ENCODE peak calls at places on chromosomes 12 and 14, in five cellular contexts. One of them, this sample, is unnamed.

GRCh38 chr12:26224657-26225056 is 29.3 kb downstream of the SSPN start:
- DNase-seq in pancreas: no peak
- DNase-seq in AG04450: no peak
- DNase-seq in IMR-90: no peak
- DNase-seq in ovary: no peak
- DNase-seq in this sample: no peak

GRCh38 chr14:91324606-91324950 is 80.1 kb upstream of the GPR68 start:
- DNase-seq in pancreas: no peak
- DNase-seq in AG04450: no peak
- DNase-seq in IMR-90: no peak
- DNase-seq in ovary: no peak
- DNase-seq in this sample: no peak

GRCh38 chr12:89783321-89784060 is 74.9 kb upstream of the ATP2B1 start:
- DNase-seq in pancreas: no peak
- DNase-seq in AG04450: no peak
- DNase-seq in IMR-90: peak
- DNase-seq in ovary: no peak
- DNase-seq in this sample: no peak

GRCh38 chr14:20418501-20418909 is 5.2 kb upstream of the TEP1 start:
- DNase-seq in pancreas: no peak
- DNase-seq in AG04450: no peak
- DNase-seq in IMR-90: no peak
- DNase-seq in ovary: no peak
- DNase-seq in this sample: peak

GRCh38 chr12:581321-581720 is 81.9 kb downstream of the NINJ2 start:
- DNase-seq in pancreas: no peak
- DNase-seq in AG04450: no peak
- DNase-seq in IMR-90: no peak
- DNase-seq in ovary: no peak
- DNase-seq in this sample: no peak

GRCh38 chr14:21476526-21476924 is 234 bp downstream of the RAB2B start:
- DNase-seq in pancreas: peak
- DNase-seq in AG04450: no peak
- DNase-seq in IMR-90: no peak
- DNase-seq in ovary: peak
- DNase-seq in this sample: peak

GRCh38 chr14:48805315-48805714 is 780.9 kb downstream of the RPS29 start:
- DNase-seq in pancreas: no peak
- DNase-seq in AG04450: no peak
- DNase-seq in IMR-90: no peak
- DNase-seq in ovary: no peak
- DNase-seq in this sample: no peak

GRCh38 chr12:104137175-104137901 is 672 bp downstream of the NFYB start:
- DNase-seq in pancreas: peak
- DNase-seq in AG04450: peak
- DNase-seq in IMR-90: peak
- DNase-seq in ovary: peak
- DNase-seq in this sample: peak

GRCh38 chr12:4118601-4119156 is 154.9 kb upstream of the CCND2 start:
- DNase-seq in pancreas: no peak
- DNase-seq in AG04450: no peak
- DNase-seq in IMR-90: no peak
- DNase-seq in ovary: no peak
- DNase-seq in this sample: no peak

GRCh38 chr14:68283378-68284123 is 464.0 kb downstream of the RAD51B start:
- DNase-seq in pancreas: no peak
- DNase-seq in AG04450: no peak
- DNase-seq in IMR-90: no peak
- DNase-seq in ovary: no peak
- DNase-seq in this sample: no peak

GRCh38 chr12:114743289-114743688 is 59.3 kb upstream of the TBX3 start:
- DNase-seq in pancreas: no peak
- DNase-seq in AG04450: no peak
- DNase-seq in IMR-90: no peak
- DNase-seq in ovary: no peak
- DNase-seq in this sample: no peak

GRCh38 chr12:55666508-55666907 is 29.8 kb downstream of the OR10P1 start:
- DNase-seq in pancreas: no peak
- DNase-seq in AG04450: no peak
- DNase-seq in IMR-90: no peak
- DNase-seq in ovary: no peak
- DNase-seq in this sample: no peak

GRCh38 chr12:78229491-78230209 is 399.0 kb downstream of the NAV3 start:
- DNase-seq in pancreas: no peak
- DNase-seq in AG04450: no peak
- DNase-seq in IMR-90: peak
- DNase-seq in ovary: no peak
- DNase-seq in this sample: no peak

GRCh38 chr14:75494898-75495297 is 27.4 kb upstream of the BATF start:
- DNase-seq in pancreas: no peak
- DNase-seq in AG04450: no peak
- DNase-seq in IMR-90: no peak
- DNase-seq in ovary: no peak
- DNase-seq in this sample: no peak

GRCh38 chr12:27969901-27970390 is 2.6 kb downstream of the PTHLH start:
- DNase-seq in pancreas: peak
- DNase-seq in AG04450: no peak
- DNase-seq in IMR-90: peak
- DNase-seq in ovary: peak
- DNase-seq in this sample: peak

GRCh38 chr12:124740691-124741137 is 123.0 kb downstream of the SCARB1 start:
- DNase-seq in pancreas: no peak
- DNase-seq in AG04450: no peak
- DNase-seq in IMR-90: peak
- DNase-seq in ovary: no peak
- DNase-seq in this sample: peak

GRCh38 chr12:131930510-131930909 is 1.4 kb downstream of the PUS1 start:
- DNase-seq in pancreas: no peak
- DNase-seq in AG04450: no peak
- DNase-seq in IMR-90: no peak
- DNase-seq in ovary: no peak
- DNase-seq in this sample: no peak

GRCh38 chr12:75766263-75767160 is 255.1 kb upstream of the KRR1 start:
- DNase-seq in pancreas: no peak
- DNase-seq in AG04450: no peak
- DNase-seq in IMR-90: peak
- DNase-seq in ovary: no peak
- DNase-seq in this sample: no peak

GRCh38 chr12:958449-959123 is 9.1 kb upstream of the RAD52 start:
- DNase-seq in pancreas: no peak
- DNase-seq in AG04450: no peak
- DNase-seq in IMR-90: no peak
- DNase-seq in ovary: no peak
- DNase-seq in this sample: peak

GRCh38 chr12:84161296-84161695 is 751.3 kb downstream of the SLC6A15 start:
- DNase-seq in pancreas: no peak
- DNase-seq in AG04450: no peak
- DNase-seq in IMR-90: no peak
- DNase-seq in ovary: no peak
- DNase-seq in this sample: no peak

GRCh38 chr12:79662046-79662811 is 28.5 kb downstream of the PAWR start:
- DNase-seq in pancreas: no peak
- DNase-seq in AG04450: no peak
- DNase-seq in IMR-90: peak
- DNase-seq in ovary: no peak
- DNase-seq in this sample: no peak

GRCh38 chr14:29649170-29649569 is 278.5 kb downstream of the PRKD1 start:
- DNase-seq in pancreas: no peak
- DNase-seq in AG04450: no peak
- DNase-seq in IMR-90: no peak
- DNase-seq in ovary: no peak
- DNase-seq in this sample: no peak

GRCh38 chr12:22993639-22994038 is 368.7 kb downstream of the ETNK1 start:
- DNase-seq in pancreas: no peak
- DNase-seq in AG04450: no peak
- DNase-seq in IMR-90: no peak
- DNase-seq in ovary: no peak
- DNase-seq in this sample: no peak

GRCh38 chr12:73185403-73185802 is 913.2 kb downstream of the TRHDE start:
- DNase-seq in pancreas: no peak
- DNase-seq in AG04450: no peak
- DNase-seq in IMR-90: no peak
- DNase-seq in ovary: no peak
- DNase-seq in this sample: no peak

GRCh38 chr12:90280564-90281058 is 572.0 kb upstream of the ATP2B1 start:
- DNase-seq in pancreas: no peak
- DNase-seq in AG04450: no peak
- DNase-seq in IMR-90: no peak
- DNase-seq in ovary: no peak
- DNase-seq in this sample: no peak

GRCh38 chr12:50055831-50056628 is 1.4 kb upstream of the ASIC1 start:
- DNase-seq in pancreas: no peak
- DNase-seq in AG04450: no peak
- DNase-seq in IMR-90: peak
- DNase-seq in ovary: no peak
- DNase-seq in this sample: peak

GRCh38 chr12:109998241-109998903 is 858 bp upstream of the ANKRD13A start:
- DNase-seq in pancreas: no peak
- DNase-seq in AG04450: no peak
- DNase-seq in IMR-90: peak
- DNase-seq in ovary: no peak
- DNase-seq in this sample: no peak

GRCh38 chr12:43501705-43502104 is 50.3 kb downstream of the ADAMTS20 start:
- DNase-seq in pancreas: no peak
- DNase-seq in AG04450: peak
- DNase-seq in IMR-90: peak
- DNase-seq in ovary: no peak
- DNase-seq in this sample: no peak

GRCh38 chr14:67539116-67539515 is 6.0 kb downstream of the PLEKHH1 start:
- DNase-seq in pancreas: no peak
- DNase-seq in AG04450: no peak
- DNase-seq in IMR-90: no peak
- DNase-seq in ovary: no peak
- DNase-seq in this sample: no peak

GRCh38 chr14:83085141-83085540 is 1551.5 kb upstream of the SEL1L start:
- DNase-seq in pancreas: no peak
- DNase-seq in AG04450: no peak
- DNase-seq in IMR-90: peak
- DNase-seq in ovary: no peak
- DNase-seq in this sample: no peak

GRCh38 chr12:49288412-49288853 is 6.5 kb upstream of the PRPH start:
- DNase-seq in pancreas: no peak
- DNase-seq in AG04450: no peak
- DNase-seq in IMR-90: peak
- DNase-seq in ovary: no peak
- DNase-seq in this sample: peak

GRCh38 chr12:124939428-124940142 is 25.1 kb upstream of the UBC start:
- DNase-seq in pancreas: peak
- DNase-seq in AG04450: peak
- DNase-seq in IMR-90: peak
- DNase-seq in ovary: peak
- DNase-seq in this sample: peak

GRCh38 chr12:60148109-60148508 is 552.3 kb downstream of the SLC16A7 start:
- DNase-seq in pancreas: no peak
- DNase-seq in AG04450: peak
- DNase-seq in IMR-90: peak
- DNase-seq in ovary: no peak
- DNase-seq in this sample: no peak

GRCh38 chr14:54816450-54816849 is 86.2 kb downstream of the GCH1 start:
- DNase-seq in pancreas: no peak
- DNase-seq in AG04450: no peak
- DNase-seq in IMR-90: no peak
- DNase-seq in ovary: no peak
- DNase-seq in this sample: no peak

GRCh38 chr14:54815531-54815930 is 87.1 kb downstream of the GCH1 start:
- DNase-seq in pancreas: no peak
- DNase-seq in AG04450: no peak
- DNase-seq in IMR-90: no peak
- DNase-seq in ovary: no peak
- DNase-seq in this sample: no peak

GRCh38 chr14:54813081-54813480 is 89.5 kb downstream of the GCH1 start:
- DNase-seq in pancreas: no peak
- DNase-seq in AG04450: no peak
- DNase-seq in IMR-90: no peak
- DNase-seq in ovary: no peak
- DNase-seq in this sample: no peak

GRCh38 chr14:54814076-54814475 is 88.5 kb downstream of the GCH1 start:
- DNase-seq in pancreas: no peak
- DNase-seq in AG04450: no peak
- DNase-seq in IMR-90: no peak
- DNase-seq in ovary: no peak
- DNase-seq in this sample: no peak

GRCh38 chr14:54815016-54815415 is 87.6 kb downstream of the GCH1 start:
- DNase-seq in pancreas: peak
- DNase-seq in AG04450: no peak
- DNase-seq in IMR-90: peak
- DNase-seq in ovary: no peak
- DNase-seq in this sample: no peak
- H3K4me3 ChIP-seq in pancreas: no peak
- H3K4me3 ChIP-seq in AG04450: no peak
- H3K4me3 ChIP-seq in IMR-90: no peak
- H3K4me3 ChIP-seq in ovary: no peak
- H3K4me3 ChIP-seq in this sample: no peak

GRCh38 chr14:23566112-23566781 is 1.3 kb downstream of the AP1G2 start:
- DNase-seq in pancreas: no peak
- DNase-seq in AG04450: no peak
- DNase-seq in IMR-90: no peak
- DNase-seq in ovary: no peak
- DNase-seq in this sample: no peak
- H3K4me3 ChIP-seq in pancreas: no peak
- H3K4me3 ChIP-seq in AG04450: no peak
- H3K4me3 ChIP-seq in IMR-90: no peak
- H3K4me3 ChIP-seq in ovary: peak
- H3K4me3 ChIP-seq in this sample: peak

GRCh38 chr14:90266441-90267154 is 10.2 kb downstream of the PSMC1 start:
- DNase-seq in pancreas: no peak
- DNase-seq in AG04450: no peak
- DNase-seq in IMR-90: no peak
- DNase-seq in ovary: no peak
- DNase-seq in this sample: no peak

GRCh38 chr14:90263748-90264449 is 7.5 kb downstream of the PSMC1 start:
- DNase-seq in pancreas: no peak
- DNase-seq in AG04450: no peak
- DNase-seq in IMR-90: no peak
- DNase-seq in ovary: no peak
- DNase-seq in this sample: no peak
- H3K4me3 ChIP-seq in pancreas: no peak
- H3K4me3 ChIP-seq in AG04450: no peak
- H3K4me3 ChIP-seq in IMR-90: no peak
- H3K4me3 ChIP-seq in ovary: no peak
- H3K4me3 ChIP-seq in this sample: no peak

GRCh38 chr14:81710232-81710845 is 176.7 kb upstream of the SEL1L start:
- DNase-seq in pancreas: peak
- DNase-seq in AG04450: no peak
- DNase-seq in IMR-90: peak
- DNase-seq in ovary: no peak
- DNase-seq in this sample: no peak
- H3K4me3 ChIP-seq in pancreas: no peak
- H3K4me3 ChIP-seq in AG04450: no peak
- H3K4me3 ChIP-seq in IMR-90: no peak
- H3K4me3 ChIP-seq in ovary: no peak
- H3K4me3 ChIP-seq in this sample: no peak

This sample was measured in stomach.